ENCODE peak calls at places on chromosomes 5 and 9, in five cellular contexts. One of them, this sample, is unnamed.

GRCh38 chr5:168681556-168682183 is 102.5 kb upstream of the PANK3 start:
- DNase-seq in fibroblast of mammary gland: peak
- DNase-seq in NCI-H2107: no peak
- DNase-seq in stimulated activated CD4-positive, alpha-beta T cell treated with anti-CD3 and anti-CD28 coated beads, Interleukin-2, amount 100 ng/mL, for 48 hours: no peak
- DNase-seq in A172: no peak
- DNase-seq in this sample: no peak

GRCh38 chr5:172765766-172766286 is 5.2 kb downstream of the DUSP1 start:
- DNase-seq in fibroblast of mammary gland: peak
- DNase-seq in NCI-H2107: no peak
- DNase-seq in stimulated activated CD4-positive, alpha-beta T cell treated with anti-CD3 and anti-CD28 coated beads, Interleukin-2, amount 100 ng/mL, for 48 hours: no peak
- DNase-seq in A172: no peak
- DNase-seq in this sample: no peak

GRCh38 chr9:30746589-30746988 is 1637.9 kb upstream of the ACO1 start:
- DNase-seq in fibroblast of mammary gland: no peak
- DNase-seq in NCI-H2107: no peak
- DNase-seq in stimulated activated CD4-positive, alpha-beta T cell treated with anti-CD3 and anti-CD28 coated beads, Interleukin-2, amount 100 ng/mL, for 48 hours: no peak
- DNase-seq in A172: no peak
- DNase-seq in this sample: no peak

GRCh38 chr5:43753069-43753468 is 150.1 kb downstream of the NNT start:
- DNase-seq in fibroblast of mammary gland: no peak
- DNase-seq in NCI-H2107: no peak
- DNase-seq in stimulated activated CD4-positive, alpha-beta T cell treated with anti-CD3 and anti-CD28 coated beads, Interleukin-2, amount 100 ng/mL, for 48 hours: no peak
- DNase-seq in A172: no peak
- DNase-seq in this sample: no peak

GRCh38 chr5:111960466-111961215 is 203.6 kb upstream of the NREP start:
- DNase-seq in fibroblast of mammary gland: peak
- DNase-seq in NCI-H2107: no peak
- DNase-seq in stimulated activated CD4-positive, alpha-beta T cell treated with anti-CD3 and anti-CD28 coated beads, Interleukin-2, amount 100 ng/mL, for 48 hours: no peak
- DNase-seq in A172: no peak
- DNase-seq in this sample: no peak

GRCh38 chr9:20684865-20685696 is 1.0 kb downstream of the FOCAD start:
- DNase-seq in fibroblast of mammary gland: peak
- DNase-seq in NCI-H2107: no peak
- DNase-seq in stimulated activated CD4-positive, alpha-beta T cell treated with anti-CD3 and anti-CD28 coated beads, Interleukin-2, amount 100 ng/mL, for 48 hours: no peak
- DNase-seq in A172: peak
- DNase-seq in this sample: no peak

GRCh38 chr5:39207628-39208027 is 11.7 kb downstream of the FYB1 start:
- DNase-seq in fibroblast of mammary gland: no peak
- DNase-seq in NCI-H2107: no peak
- DNase-seq in stimulated activated CD4-positive, alpha-beta T cell treated with anti-CD3 and anti-CD28 coated beads, Interleukin-2, amount 100 ng/mL, for 48 hours: no peak
- DNase-seq in A172: no peak
- DNase-seq in this sample: no peak

GRCh38 chr5:81906086-81906485 is 65.7 kb upstream of the ATG10 start:
- DNase-seq in fibroblast of mammary gland: no peak
- DNase-seq in NCI-H2107: no peak
- DNase-seq in stimulated activated CD4-positive, alpha-beta T cell treated with anti-CD3 and anti-CD28 coated beads, Interleukin-2, amount 100 ng/mL, for 48 hours: no peak
- DNase-seq in A172: no peak
- DNase-seq in this sample: no peak

GRCh38 chr9:113345165-113345564 is 4.2 kb upstream of the BSPRY start:
- DNase-seq in fibroblast of mammary gland: no peak
- DNase-seq in NCI-H2107: no peak
- DNase-seq in stimulated activated CD4-positive, alpha-beta T cell treated with anti-CD3 and anti-CD28 coated beads, Interleukin-2, amount 100 ng/mL, for 48 hours: no peak
- DNase-seq in A172: no peak
- DNase-seq in this sample: no peak

GRCh38 chr5:102590467-102590866 is 91.7 kb upstream of the SLCO6A1 start:
- DNase-seq in fibroblast of mammary gland: no peak
- DNase-seq in NCI-H2107: no peak
- DNase-seq in stimulated activated CD4-positive, alpha-beta T cell treated with anti-CD3 and anti-CD28 coated beads, Interleukin-2, amount 100 ng/mL, for 48 hours: no peak
- DNase-seq in A172: no peak
- DNase-seq in this sample: no peak

GRCh38 chr5:124599048-124599973 is 147.1 kb downstream of the ZNF608 start:
- DNase-seq in fibroblast of mammary gland: peak
- DNase-seq in NCI-H2107: no peak
- DNase-seq in stimulated activated CD4-positive, alpha-beta T cell treated with anti-CD3 and anti-CD28 coated beads, Interleukin-2, amount 100 ng/mL, for 48 hours: no peak
- DNase-seq in A172: peak
- DNase-seq in this sample: no peak

GRCh38 chr9:9215050-9215449 is 1397.8 kb downstream of the PTPRD start:
- DNase-seq in fibroblast of mammary gland: no peak
- DNase-seq in NCI-H2107: no peak
- DNase-seq in stimulated activated CD4-positive, alpha-beta T cell treated with anti-CD3 and anti-CD28 coated beads, Interleukin-2, amount 100 ng/mL, for 48 hours: no peak
- DNase-seq in A172: no peak
- DNase-seq in this sample: no peak

GRCh38 chr5:181187500-181188213 is 17.3 kb downstream of the TRIM7 start:
- DNase-seq in fibroblast of mammary gland: peak
- DNase-seq in NCI-H2107: no peak
- DNase-seq in stimulated activated CD4-positive, alpha-beta T cell treated with anti-CD3 and anti-CD28 coated beads, Interleukin-2, amount 100 ng/mL, for 48 hours: peak
- DNase-seq in A172: peak
- DNase-seq in this sample: peak

GRCh38 chr9:121676916-121677315 is 25.5 kb downstream of the DAB2IP start:
- DNase-seq in fibroblast of mammary gland: no peak
- DNase-seq in NCI-H2107: no peak
- DNase-seq in stimulated activated CD4-positive, alpha-beta T cell treated with anti-CD3 and anti-CD28 coated beads, Interleukin-2, amount 100 ng/mL, for 48 hours: no peak
- DNase-seq in A172: no peak
- DNase-seq in this sample: no peak

GRCh38 chr5:174307656-174308271 is 262.3 kb downstream of the NSG2 start:
- DNase-seq in fibroblast of mammary gland: no peak
- DNase-seq in NCI-H2107: no peak
- DNase-seq in stimulated activated CD4-positive, alpha-beta T cell treated with anti-CD3 and anti-CD28 coated beads, Interleukin-2, amount 100 ng/mL, for 48 hours: no peak
- DNase-seq in A172: no peak
- DNase-seq in this sample: no peak

GRCh38 chr9:110977259-110977709 is 61.0 kb downstream of the LPAR1 start:
- DNase-seq in fibroblast of mammary gland: peak
- DNase-seq in NCI-H2107: no peak
- DNase-seq in stimulated activated CD4-positive, alpha-beta T cell treated with anti-CD3 and anti-CD28 coated beads, Interleukin-2, amount 100 ng/mL, for 48 hours: no peak
- DNase-seq in A172: peak
- DNase-seq in this sample: no peak

GRCh38 chr9:90659626-90660364 is 17.2 kb upstream of the DIRAS2 start:
- DNase-seq in fibroblast of mammary gland: peak
- DNase-seq in NCI-H2107: no peak
- DNase-seq in stimulated activated CD4-positive, alpha-beta T cell treated with anti-CD3 and anti-CD28 coated beads, Interleukin-2, amount 100 ng/mL, for 48 hours: no peak
- DNase-seq in A172: peak
- DNase-seq in this sample: no peak

GRCh38 chr5:119339965-119340364 is 15.9 kb upstream of the TNFAIP8 start:
- DNase-seq in fibroblast of mammary gland: no peak
- DNase-seq in NCI-H2107: no peak
- DNase-seq in stimulated activated CD4-positive, alpha-beta T cell treated with anti-CD3 and anti-CD28 coated beads, Interleukin-2, amount 100 ng/mL, for 48 hours: no peak
- DNase-seq in A172: no peak
- DNase-seq in this sample: no peak

GRCh38 chr5:56489272-56489671 is 256.1 kb upstream of the ANKRD55 start:
- DNase-seq in fibroblast of mammary gland: no peak
- DNase-seq in NCI-H2107: no peak
- DNase-seq in stimulated activated CD4-positive, alpha-beta T cell treated with anti-CD3 and anti-CD28 coated beads, Interleukin-2, amount 100 ng/mL, for 48 hours: no peak
- DNase-seq in A172: no peak
- DNase-seq in this sample: no peak

This sample was measured in neural crest cell.